ENCODE peak calls at places on chromosomes 5 and 9, in ten cellular contexts. One of them, this sample, is unnamed.

GRCh38 chr5:39566891-39567290 is 142.1 kb upstream of the DAB2 start:
- DNase-seq in mammary epithelial cell: no peak
- DNase-seq in GM13976: no peak
- DNase-seq in body of pancreas: no peak
- DNase-seq in fibroblast of mammary gland: no peak
- DNase-seq in choroid plexus epithelial cell: no peak
- DNase-seq in brain microvascular endothelial cell: no peak
- DNase-seq in GM06990: no peak
- DNase-seq in astrocyte of the spinal cord: no peak
- DNase-seq in BE2C: no peak
- DNase-seq in this sample: no peak

GRCh38 chr9:111069233-111069632 is 31.0 kb upstream of the LPAR1 start:
- DNase-seq in mammary epithelial cell: no peak
- DNase-seq in GM13976: no peak
- DNase-seq in body of pancreas: no peak
- DNase-seq in fibroblast of mammary gland: no peak
- DNase-seq in choroid plexus epithelial cell: no peak
- DNase-seq in brain microvascular endothelial cell: no peak
- DNase-seq in GM06990: no peak
- DNase-seq in astrocyte of the spinal cord: no peak
- DNase-seq in BE2C: no peak
- DNase-seq in this sample: no peak

GRCh38 chr5:145752947-145753346 is 82.2 kb downstream of the PRELID2 start:
- DNase-seq in mammary epithelial cell: no peak
- DNase-seq in GM13976: no peak
- DNase-seq in body of pancreas: no peak
- DNase-seq in fibroblast of mammary gland: peak; percentile 66
- DNase-seq in choroid plexus epithelial cell: peak; percentile 58
- DNase-seq in brain microvascular endothelial cell: peak; percentile 49
- DNase-seq in GM06990: no peak
- DNase-seq in astrocyte of the spinal cord: peak; percentile 71
- DNase-seq in BE2C: no peak
- DNase-seq in this sample: no peak

GRCh38 chr9:135888126-135888765 is 19.1 kb downstream of the CAMSAP1 start:
- DNase-seq in mammary epithelial cell: no peak
- DNase-seq in GM13976: no peak
- DNase-seq in body of pancreas: no peak
- DNase-seq in fibroblast of mammary gland: no peak
- DNase-seq in choroid plexus epithelial cell: no peak
- DNase-seq in brain microvascular endothelial cell: no peak
- DNase-seq in GM06990: no peak
- DNase-seq in astrocyte of the spinal cord: no peak
- DNase-seq in BE2C: no peak
- DNase-seq in this sample: no peak

GRCh38 chr9:89441655-89441970 is 56.3 kb downstream of the SEMA4D start:
- DNase-seq in mammary epithelial cell: no peak
- DNase-seq in GM13976: no peak
- DNase-seq in body of pancreas: no peak
- DNase-seq in fibroblast of mammary gland: no peak
- DNase-seq in choroid plexus epithelial cell: no peak
- DNase-seq in brain microvascular endothelial cell: no peak
- DNase-seq in GM06990: no peak
- DNase-seq in astrocyte of the spinal cord: no peak
- DNase-seq in BE2C: no peak
- DNase-seq in this sample: no peak

GRCh38 chr5:56512314-56512996 is 279.3 kb upstream of the ANKRD55 start:
- DNase-seq in mammary epithelial cell: no peak
- DNase-seq in GM13976: no peak
- DNase-seq in body of pancreas: no peak
- DNase-seq in fibroblast of mammary gland: peak; percentile 17
- DNase-seq in choroid plexus epithelial cell: no peak
- DNase-seq in brain microvascular endothelial cell: no peak
- DNase-seq in GM06990: no peak
- DNase-seq in astrocyte of the spinal cord: no peak
- DNase-seq in BE2C: no peak
- DNase-seq in this sample: no peak

GRCh38 chr5:137563301-137563645 is 64.1 kb upstream of the SPOCK1 start:
- DNase-seq in mammary epithelial cell: no peak
- DNase-seq in GM13976: no peak
- DNase-seq in body of pancreas: no peak
- DNase-seq in fibroblast of mammary gland: no peak
- DNase-seq in choroid plexus epithelial cell: no peak
- DNase-seq in brain microvascular endothelial cell: no peak
- DNase-seq in GM06990: no peak
- DNase-seq in astrocyte of the spinal cord: no peak
- DNase-seq in BE2C: no peak
- DNase-seq in this sample: no peak

GRCh38 chr5:36606437-36607113 is at the start of gene SLC1A3:
- DNase-seq in mammary epithelial cell: peak; percentile 83
- DNase-seq in GM13976: peak; percentile 42
- DNase-seq in body of pancreas: peak; percentile 54
- DNase-seq in fibroblast of mammary gland: peak; percentile 86
- DNase-seq in choroid plexus epithelial cell: peak; percentile 75
- DNase-seq in brain microvascular endothelial cell: peak; percentile 88
- DNase-seq in GM06990: peak; percentile 26
- DNase-seq in astrocyte of the spinal cord: peak; percentile 88
- DNase-seq in BE2C: no peak
- DNase-seq in this sample: peak; percentile 62

GRCh38 chr9:123438821-123439220 is 82.8 kb downstream of the CRB2 start:
- DNase-seq in mammary epithelial cell: no peak
- DNase-seq in GM13976: no peak
- DNase-seq in body of pancreas: no peak
- DNase-seq in fibroblast of mammary gland: no peak
- DNase-seq in choroid plexus epithelial cell: peak; percentile 5
- DNase-seq in brain microvascular endothelial cell: no peak
- DNase-seq in GM06990: no peak
- DNase-seq in astrocyte of the spinal cord: no peak
- DNase-seq in BE2C: no peak
- DNase-seq in this sample: no peak

DNA sequence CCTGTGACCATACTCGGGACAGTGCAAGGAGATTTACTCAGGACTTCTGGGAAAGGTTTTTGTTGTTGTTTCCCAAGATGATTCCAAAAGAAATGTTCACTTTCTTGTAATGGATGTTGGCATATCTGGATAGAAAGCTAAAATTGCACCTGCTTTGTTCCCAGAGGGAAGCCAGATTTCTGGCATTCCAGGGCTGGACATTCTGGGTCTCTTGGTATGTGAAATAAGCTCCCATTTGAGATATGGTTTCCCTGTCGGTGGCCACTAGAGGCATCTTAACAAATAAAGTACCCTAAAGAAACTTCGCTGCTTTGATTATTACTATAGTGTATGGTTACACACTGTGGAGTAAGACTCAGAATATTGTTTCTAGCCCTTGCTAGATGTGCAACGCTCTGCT is 737.3 kb downstream of the BRINP1 start:
- DNase-seq in mammary epithelial cell: no peak
- DNase-seq in GM13976: no peak
- DNase-seq in body of pancreas: no peak
- DNase-seq in fibroblast of mammary gland: no peak
- DNase-seq in choroid plexus epithelial cell: no peak
- DNase-seq in brain microvascular endothelial cell: no peak
- DNase-seq in GM06990: no peak
- DNase-seq in astrocyte of the spinal cord: no peak
- DNase-seq in BE2C: no peak
- DNase-seq in this sample: no peak
- TF ChIP-seq CTCF in mammary epithelial cell: no peak
- TF ChIP-seq CTCF in GM13976: no peak
- TF ChIP-seq CTCF in body of pancreas: no peak
- TF ChIP-seq CTCF in fibroblast of mammary gland: no peak
- TF ChIP-seq CTCF in choroid plexus epithelial cell: no peak
- TF ChIP-seq CTCF in brain microvascular endothelial cell: peak; percentile 8
- TF ChIP-seq CTCF in GM06990: no peak
- TF ChIP-seq CTCF in astrocyte of the spinal cord: no peak
- TF ChIP-seq CTCF in BE2C: no peak
- TF ChIP-seq CTCF in this sample: no peak

GRCh38 chr9:127393680-127394079 is 3.3 kb upstream of the SLC2A8 start:
- DNase-seq in mammary epithelial cell: peak; percentile 9
- DNase-seq in GM13976: no peak
- DNase-seq in body of pancreas: no peak
- DNase-seq in fibroblast of mammary gland: peak; percentile 26
- DNase-seq in choroid plexus epithelial cell: peak; percentile 68
- DNase-seq in brain microvascular endothelial cell: no peak
- DNase-seq in GM06990: no peak
- DNase-seq in astrocyte of the spinal cord: peak; percentile 31
- DNase-seq in BE2C: no peak
- DNase-seq in this sample: peak; percentile 14
- TF ChIP-seq CTCF in mammary epithelial cell: no peak
- TF ChIP-seq CTCF in GM13976: no peak
- TF ChIP-seq CTCF in body of pancreas: no peak
- TF ChIP-seq CTCF in fibroblast of mammary gland: peak; percentile 38
- TF ChIP-seq CTCF in choroid plexus epithelial cell: peak; percentile 58
- TF ChIP-seq CTCF in brain microvascular endothelial cell: peak; percentile 33
- TF ChIP-seq CTCF in GM06990: no peak
- TF ChIP-seq CTCF in astrocyte of the spinal cord: peak; percentile 26
- TF ChIP-seq CTCF in BE2C: peak; percentile 6
- TF ChIP-seq CTCF in this sample: no peak

DNA sequence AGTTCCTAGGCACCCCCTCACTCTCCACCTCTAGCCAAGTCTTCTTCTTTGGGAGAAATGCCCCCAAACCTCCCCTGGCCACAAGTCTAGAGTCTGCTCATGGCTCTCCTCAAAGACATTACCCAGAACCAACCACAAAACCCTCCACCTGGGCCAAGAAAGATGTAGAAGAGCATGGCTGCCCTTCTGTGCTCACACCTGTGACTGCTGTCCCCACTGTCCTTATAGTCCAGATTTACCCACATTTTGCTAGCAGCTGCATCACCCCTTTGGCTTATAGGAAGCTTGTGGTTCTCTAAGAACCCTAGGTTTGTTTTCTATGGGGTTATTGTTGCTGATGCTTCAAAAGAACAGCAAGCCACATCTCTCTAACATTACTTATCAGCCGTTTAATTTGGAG is 6.1 kb upstream of the GABBR2 start:
- DNase-seq in mammary epithelial cell: no peak
- DNase-seq in GM13976: no peak
- DNase-seq in body of pancreas: no peak
- DNase-seq in fibroblast of mammary gland: no peak
- DNase-seq in choroid plexus epithelial cell: no peak
- DNase-seq in brain microvascular endothelial cell: no peak
- DNase-seq in GM06990: no peak
- DNase-seq in astrocyte of the spinal cord: no peak
- DNase-seq in BE2C: no peak
- DNase-seq in this sample: no peak
- TF ChIP-seq CTCF in mammary epithelial cell: no peak
- TF ChIP-seq CTCF in GM13976: no peak
- TF ChIP-seq CTCF in body of pancreas: no peak
- TF ChIP-seq CTCF in fibroblast of mammary gland: no peak
- TF ChIP-seq CTCF in choroid plexus epithelial cell: no peak
- TF ChIP-seq CTCF in brain microvascular endothelial cell: no peak
- TF ChIP-seq CTCF in GM06990: no peak
- TF ChIP-seq CTCF in astrocyte of the spinal cord: no peak
- TF ChIP-seq CTCF in BE2C: no peak
- TF ChIP-seq CTCF in this sample: no peak

GRCh38 chr5:142109356-142110045 is 922 bp downstream of the NDFIP1 start:
- DNase-seq in mammary epithelial cell: no peak
- DNase-seq in GM13976: peak; percentile 30
- DNase-seq in body of pancreas: peak; percentile 14
- DNase-seq in fibroblast of mammary gland: peak; percentile 29
- DNase-seq in choroid plexus epithelial cell: peak; percentile 41
- DNase-seq in brain microvascular endothelial cell: peak; percentile 15
- DNase-seq in GM06990: no peak
- DNase-seq in astrocyte of the spinal cord: no peak
- DNase-seq in BE2C: peak; percentile 16
- DNase-seq in this sample: no peak
- TF ChIP-seq CTCF in mammary epithelial cell: no peak
- TF ChIP-seq CTCF in GM13976: no peak
- TF ChIP-seq CTCF in body of pancreas: no peak
- TF ChIP-seq CTCF in fibroblast of mammary gland: no peak
- TF ChIP-seq CTCF in choroid plexus epithelial cell: no peak
- TF ChIP-seq CTCF in brain microvascular endothelial cell: no peak
- TF ChIP-seq CTCF in GM06990: no peak
- TF ChIP-seq CTCF in astrocyte of the spinal cord: no peak
- TF ChIP-seq CTCF in BE2C: no peak
- TF ChIP-seq CTCF in this sample: no peak

GRCh38 chr5:8993031-8993430 is 552.8 kb downstream of the SEMA5A start:
- DNase-seq in mammary epithelial cell: peak; percentile 19
- DNase-seq in GM13976: no peak
- DNase-seq in body of pancreas: no peak
- DNase-seq in fibroblast of mammary gland: peak; percentile 34
- DNase-seq in choroid plexus epithelial cell: peak; percentile 57
- DNase-seq in brain microvascular endothelial cell: no peak
- DNase-seq in GM06990: no peak
- DNase-seq in astrocyte of the spinal cord: no peak
- DNase-seq in BE2C: no peak
- DNase-seq in this sample: no peak
- TF ChIP-seq CTCF in mammary epithelial cell: peak; percentile 61
- TF ChIP-seq CTCF in GM13976: no peak
- TF ChIP-seq CTCF in body of pancreas: no peak
- TF ChIP-seq CTCF in fibroblast of mammary gland: peak; percentile 51
- TF ChIP-seq CTCF in choroid plexus epithelial cell: peak; percentile 70
- TF ChIP-seq CTCF in brain microvascular endothelial cell: peak; percentile 59
- TF ChIP-seq CTCF in GM06990: peak; percentile 62
- TF ChIP-seq CTCF in astrocyte of the spinal cord: peak; percentile 62
- TF ChIP-seq CTCF in BE2C: peak; percentile 24
- TF ChIP-seq CTCF in this sample: peak; percentile 65